ENCODE peak calls at places on chromosome 20, in six cellular contexts. One of them, this sample, is unnamed.

GRCh38 chr20:4026093-4026601 is 10.8 kb upstream of the RNF24 start:
- DNase-seq in heart left ventricle: no peak
- DNase-seq in bronchial epithelial cell: no peak
- DNase-seq in OCI-LY7: no peak
- DNase-seq in astrocyte of the spinal cord: peak
- DNase-seq in progenitor cell of endocrine pancreas: no peak
- DNase-seq in this sample: peak

GRCh38 chr20:1757606-1758507 is 100.3 kb upstream of the SIRPG start:
- DNase-seq in heart left ventricle: no peak
- DNase-seq in bronchial epithelial cell: no peak
- DNase-seq in OCI-LY7: no peak
- DNase-seq in astrocyte of the spinal cord: no peak
- DNase-seq in progenitor cell of endocrine pancreas: no peak
- DNase-seq in this sample: no peak

GRCh38 chr20:32062776-32063170 is 10.7 kb downstream of the HCK start:
- DNase-seq in heart left ventricle: peak
- DNase-seq in bronchial epithelial cell: no peak
- DNase-seq in OCI-LY7: no peak
- DNase-seq in astrocyte of the spinal cord: no peak
- DNase-seq in progenitor cell of endocrine pancreas: no peak
- DNase-seq in this sample: no peak

GRCh38 chr20:48275325-48275724 is 490.0 kb upstream of the SULF2 start:
- DNase-seq in heart left ventricle: no peak
- DNase-seq in bronchial epithelial cell: no peak
- DNase-seq in OCI-LY7: no peak
- DNase-seq in astrocyte of the spinal cord: peak
- DNase-seq in progenitor cell of endocrine pancreas: no peak
- DNase-seq in this sample: no peak

GRCh38 chr20:61874421-61875068 is 191.1 kb downstream of the TAF4 start:
- DNase-seq in heart left ventricle: peak
- DNase-seq in bronchial epithelial cell: peak
- DNase-seq in OCI-LY7: peak
- DNase-seq in astrocyte of the spinal cord: peak
- DNase-seq in progenitor cell of endocrine pancreas: no peak
- DNase-seq in this sample: no peak

GRCh38 chr20:25017257-25017803 is 24.8 kb upstream of the APMAP start:
- DNase-seq in heart left ventricle: peak
- DNase-seq in bronchial epithelial cell: peak
- DNase-seq in OCI-LY7: no peak
- DNase-seq in astrocyte of the spinal cord: no peak
- DNase-seq in progenitor cell of endocrine pancreas: peak
- DNase-seq in this sample: peak

GRCh38 chr20:24032412-24032898 is 43.9 kb upstream of the GGTLC1 start:
- DNase-seq in heart left ventricle: no peak
- DNase-seq in bronchial epithelial cell: no peak
- DNase-seq in OCI-LY7: no peak
- DNase-seq in astrocyte of the spinal cord: no peak
- DNase-seq in progenitor cell of endocrine pancreas: no peak
- DNase-seq in this sample: no peak

GRCh38 chr20:17615645-17616479 is 46.0 kb downstream of the DSTN start:
- DNase-seq in heart left ventricle: peak
- DNase-seq in bronchial epithelial cell: no peak
- DNase-seq in OCI-LY7: no peak
- DNase-seq in astrocyte of the spinal cord: no peak
- DNase-seq in progenitor cell of endocrine pancreas: no peak
- DNase-seq in this sample: peak

GRCh38 chr20:63032026-63032800 is 25.4 kb upstream of the BHLHE23 start:
- DNase-seq in heart left ventricle: no peak
- DNase-seq in bronchial epithelial cell: no peak
- DNase-seq in OCI-LY7: no peak
- DNase-seq in astrocyte of the spinal cord: no peak
- DNase-seq in progenitor cell of endocrine pancreas: no peak
- DNase-seq in this sample: no peak

GRCh38 chr20:44187763-44188709 is 1.0 kb upstream of the JPH2 start:
- DNase-seq in heart left ventricle: peak
- DNase-seq in bronchial epithelial cell: no peak
- DNase-seq in OCI-LY7: peak
- DNase-seq in astrocyte of the spinal cord: peak
- DNase-seq in progenitor cell of endocrine pancreas: no peak
- DNase-seq in this sample: peak

GRCh38 chr20:62752181-62752670 is 43.6 kb downstream of the NTSR1 start:
- DNase-seq in heart left ventricle: peak
- DNase-seq in bronchial epithelial cell: no peak
- DNase-seq in OCI-LY7: no peak
- DNase-seq in astrocyte of the spinal cord: no peak
- DNase-seq in progenitor cell of endocrine pancreas: no peak
- DNase-seq in this sample: no peak

GRCh38 chr20:33132858-33133615 is 34.9 kb upstream of the BPIFA2 start:
- DNase-seq in heart left ventricle: no peak
- DNase-seq in bronchial epithelial cell: no peak
- DNase-seq in OCI-LY7: no peak
- DNase-seq in astrocyte of the spinal cord: no peak
- DNase-seq in progenitor cell of endocrine pancreas: no peak
- DNase-seq in this sample: no peak

GRCh38 chr20:64047046-64047389 is 2.4 kb downstream of the SOX18 start:
- DNase-seq in heart left ventricle: no peak
- DNase-seq in bronchial epithelial cell: no peak
- DNase-seq in OCI-LY7: no peak
- DNase-seq in astrocyte of the spinal cord: no peak
- DNase-seq in progenitor cell of endocrine pancreas: no peak
- DNase-seq in this sample: no peak

DNA sequence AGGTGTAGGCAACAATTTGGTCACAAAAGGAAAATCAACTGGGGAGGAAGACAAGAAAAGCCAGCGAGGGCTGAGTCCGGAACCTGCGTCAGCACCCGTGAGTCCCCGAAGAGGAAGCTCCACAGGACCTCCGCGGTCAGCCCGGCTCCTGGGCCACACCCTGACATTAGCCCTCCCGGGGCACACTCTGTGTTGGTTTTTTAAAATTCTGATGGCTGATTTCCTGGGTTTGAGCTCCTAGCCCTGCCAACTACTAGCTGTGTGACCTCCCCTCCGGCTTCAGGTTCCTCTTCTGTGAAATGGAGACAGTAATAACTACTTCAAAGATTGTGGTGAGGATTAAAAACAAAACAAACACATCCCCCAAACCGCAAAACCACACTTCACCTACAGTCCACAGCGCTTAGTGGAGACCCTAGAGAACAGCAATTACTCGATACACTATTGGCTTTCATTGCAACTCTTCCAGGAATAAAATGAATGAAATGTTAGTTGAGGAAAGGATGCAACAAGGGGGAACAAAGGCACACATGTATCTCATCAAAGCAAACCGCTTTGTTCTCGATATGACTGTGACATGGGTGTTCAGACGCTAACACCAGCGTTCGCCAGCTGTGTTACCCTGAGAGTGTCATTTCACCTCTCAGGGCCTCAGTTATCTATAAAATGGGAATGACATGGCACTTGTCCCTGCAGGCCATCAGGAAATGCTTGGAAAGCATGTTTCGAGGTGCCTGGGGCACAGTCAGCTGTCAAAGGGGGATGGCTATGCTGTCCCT is 984 bp downstream of the ZBP1 start:
- DNase-seq in heart left ventricle: peak
- DNase-seq in bronchial epithelial cell: no peak
- DNase-seq in OCI-LY7: peak
- DNase-seq in astrocyte of the spinal cord: no peak
- DNase-seq in progenitor cell of endocrine pancreas: no peak
- DNase-seq in this sample: no peak
- TF ChIP-seq CTCF in heart left ventricle: no peak
- TF ChIP-seq CTCF in bronchial epithelial cell: no peak
- TF ChIP-seq CTCF in OCI-LY7: peak
- TF ChIP-seq CTCF in astrocyte of the spinal cord: no peak
- TF ChIP-seq CTCF in progenitor cell of endocrine pancreas: no peak
- TF ChIP-seq CTCF in this sample: no peak

GRCh38 chr20:45791668-45792512 is at the start of the genes DNTTIP1 and WFDC3:
- DNase-seq in heart left ventricle: peak
- DNase-seq in bronchial epithelial cell: peak
- DNase-seq in OCI-LY7: peak
- DNase-seq in astrocyte of the spinal cord: peak
- DNase-seq in progenitor cell of endocrine pancreas: peak
- DNase-seq in this sample: peak
- TF ChIP-seq CTCF in heart left ventricle: no peak
- TF ChIP-seq CTCF in bronchial epithelial cell: no peak
- TF ChIP-seq CTCF in OCI-LY7: no peak
- TF ChIP-seq CTCF in astrocyte of the spinal cord: no peak
- TF ChIP-seq CTCF in progenitor cell of endocrine pancreas: no peak
- TF ChIP-seq CTCF in this sample: peak

GRCh38 chr20:49460131-49460530 is 22.3 kb downstream of the KCNB1 start:
- DNase-seq in heart left ventricle: no peak
- DNase-seq in bronchial epithelial cell: no peak
- DNase-seq in OCI-LY7: no peak
- DNase-seq in astrocyte of the spinal cord: no peak
- DNase-seq in progenitor cell of endocrine pancreas: no peak
- DNase-seq in this sample: no peak
- TF ChIP-seq CTCF in heart left ventricle: no peak
- TF ChIP-seq CTCF in bronchial epithelial cell: no peak
- TF ChIP-seq CTCF in OCI-LY7: no peak
- TF ChIP-seq CTCF in astrocyte of the spinal cord: no peak
- TF ChIP-seq CTCF in progenitor cell of endocrine pancreas: no peak
- TF ChIP-seq CTCF in this sample: no peak

DNA sequence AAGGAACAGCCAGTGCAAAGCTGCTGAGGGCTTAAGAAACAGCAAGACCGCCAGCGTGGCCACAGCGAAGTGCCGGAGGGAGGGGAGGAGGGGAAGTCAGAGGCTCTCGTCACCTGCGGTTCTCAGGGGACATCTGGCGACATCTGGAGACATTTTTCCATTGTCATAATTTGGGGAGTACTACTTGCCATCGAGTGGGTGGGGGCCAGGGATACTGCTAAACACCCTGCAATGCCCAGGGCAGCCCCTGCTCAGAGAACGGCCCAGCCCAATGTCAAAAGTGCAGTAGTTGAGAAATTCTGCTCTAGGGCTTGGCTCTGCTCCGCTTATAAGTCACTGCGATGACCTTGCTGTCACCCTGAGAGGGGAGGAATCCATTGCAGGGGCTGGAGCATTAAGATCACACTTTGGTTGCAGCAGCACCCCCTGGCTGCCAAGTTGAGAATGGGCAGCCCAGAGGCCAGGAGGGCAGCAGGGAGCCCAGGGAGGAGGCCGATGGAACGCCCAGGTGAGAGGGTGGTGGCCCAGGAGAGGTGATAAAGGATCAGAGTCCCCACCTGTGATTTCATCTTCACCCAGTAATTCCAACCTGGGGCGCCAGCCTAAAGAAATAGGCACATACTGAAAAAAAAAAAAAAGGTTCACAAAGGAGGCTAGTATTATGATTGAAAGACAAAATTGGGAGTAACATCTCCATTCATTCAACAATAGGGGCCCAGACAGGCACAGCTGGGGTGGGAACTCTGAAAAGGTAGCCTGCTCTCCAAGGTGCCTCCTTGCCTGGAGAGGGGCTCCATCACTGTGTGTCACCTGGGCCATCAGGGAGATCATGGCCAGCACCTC is 218.2 kb downstream of the BMP7 start:
- DNase-seq in heart left ventricle: no peak
- DNase-seq in bronchial epithelial cell: no peak
- DNase-seq in OCI-LY7: peak
- DNase-seq in astrocyte of the spinal cord: peak
- DNase-seq in progenitor cell of endocrine pancreas: peak
- DNase-seq in this sample: peak
- TF ChIP-seq CTCF in heart left ventricle: peak
- TF ChIP-seq CTCF in bronchial epithelial cell: peak
- TF ChIP-seq CTCF in OCI-LY7: peak
- TF ChIP-seq CTCF in astrocyte of the spinal cord: peak
- TF ChIP-seq CTCF in progenitor cell of endocrine pancreas: peak
- TF ChIP-seq CTCF in this sample: no peak

DNA sequence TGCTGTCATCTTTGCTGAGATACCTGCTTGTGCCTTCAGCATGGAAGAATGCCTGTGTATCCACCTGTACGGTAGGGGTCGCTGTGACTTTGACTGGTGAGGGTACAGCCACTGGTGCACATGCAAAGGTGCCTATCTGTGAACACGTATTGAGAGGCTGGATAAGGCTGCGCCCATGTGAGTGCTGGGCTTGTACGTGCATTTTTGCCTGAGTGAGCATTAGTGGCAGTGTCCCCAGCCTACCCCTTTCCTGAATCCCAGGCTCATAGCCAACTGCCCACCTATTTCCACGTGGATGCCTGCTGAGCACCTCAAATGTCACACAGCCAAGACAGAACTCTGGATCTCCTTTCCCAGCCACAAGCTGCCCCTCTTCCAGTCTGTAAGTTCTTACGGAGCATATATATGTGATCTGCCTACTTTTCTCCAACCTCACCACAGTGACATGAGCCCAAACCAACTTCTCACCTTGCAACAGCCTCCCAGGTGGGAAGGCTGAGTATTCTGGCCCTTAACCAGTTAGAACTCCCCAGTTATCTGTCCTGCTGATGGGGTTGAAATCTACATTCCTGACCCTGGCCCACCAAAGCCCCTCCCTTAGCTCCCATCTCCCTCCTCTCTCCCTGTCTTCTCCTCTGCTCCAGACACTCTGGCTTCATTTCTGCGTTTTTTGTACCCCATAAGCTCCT is 1.1 kb upstream of the SLC2A10 start:
- DNase-seq in heart left ventricle: no peak
- DNase-seq in bronchial epithelial cell: peak
- DNase-seq in OCI-LY7: no peak
- DNase-seq in astrocyte of the spinal cord: no peak
- DNase-seq in progenitor cell of endocrine pancreas: no peak
- DNase-seq in this sample: peak
- TF ChIP-seq CTCF in heart left ventricle: no peak
- TF ChIP-seq CTCF in bronchial epithelial cell: peak
- TF ChIP-seq CTCF in OCI-LY7: no peak
- TF ChIP-seq CTCF in astrocyte of the spinal cord: peak
- TF ChIP-seq CTCF in progenitor cell of endocrine pancreas: peak
- TF ChIP-seq CTCF in this sample: peak

GRCh38 chr20:37344506-37345338 is 1.2 kb upstream of the SRC start:
- DNase-seq in heart left ventricle: no peak
- DNase-seq in bronchial epithelial cell: peak
- DNase-seq in OCI-LY7: no peak
- DNase-seq in astrocyte of the spinal cord: no peak
- DNase-seq in progenitor cell of endocrine pancreas: peak
- DNase-seq in this sample: no peak
- TF ChIP-seq CTCF in heart left ventricle: no peak
- TF ChIP-seq CTCF in bronchial epithelial cell: no peak
- TF ChIP-seq CTCF in OCI-LY7: no peak
- TF ChIP-seq CTCF in astrocyte of the spinal cord: no peak
- TF ChIP-seq CTCF in progenitor cell of endocrine pancreas: no peak
- TF ChIP-seq CTCF in this sample: no peak

GRCh38 chr20:8018928-8019177 is 708 bp downstream of the TMX4 start:
- DNase-seq in heart left ventricle: no peak
- DNase-seq in bronchial epithelial cell: peak
- DNase-seq in OCI-LY7: no peak
- DNase-seq in astrocyte of the spinal cord: peak
- DNase-seq in progenitor cell of endocrine pancreas: no peak
- DNase-seq in this sample: no peak
- TF ChIP-seq CTCF in heart left ventricle: no peak
- TF ChIP-seq CTCF in bronchial epithelial cell: no peak
- TF ChIP-seq CTCF in OCI-LY7: no peak
- TF ChIP-seq CTCF in astrocyte of the spinal cord: no peak
- TF ChIP-seq CTCF in progenitor cell of endocrine pancreas: no peak
- TF ChIP-seq CTCF in this sample: no peak